ENCODE peak calls at places on chromosomes 16 and 17, in six cellular contexts. S is esophagus muscularis mucosa, C is transverse colon, A is RWPE1, B is PC-9, Q is dorsolateral prefrontal cortex. O is an unnamed sample.

GRCh38 chr17:44417553-44417952 is 28.1 kb upstream of the ITGA2B start:
- DNase-seq in Q (no peak), C (no peak), A (peak), B (peak), S (no peak), O (no peak)

GRCh38 chr16:3356118-3356517 is 429 bp downstream of the OR2C1 start:
- DNase-seq in B (no peak), S (no peak), Q (no peak), A (no peak), C (no peak), O (no peak)

GRCh38 chr16:7998789-7999453 is 591.4 kb downstream of the TMEM114 start:
- DNase-seq in S (peak), C (no peak), Q (no peak), A (no peak), B (no peak), O (no peak)

GRCh38 chr17:40541060-40541872 is 24.0 kb downstream of the CCR7 start:
- DNase-seq in C (no peak), Q (no peak), B (no peak), S (no peak), A (no peak), O (no peak)

GRCh38 chr17:43719578-43719977 is 39.0 kb downstream of the SOST start:
- DNase-seq in Q (no peak), C (no peak), A (no peak), S (no peak), B (no peak), O (no peak)

GRCh38 chr16:20866161-20866772 is 33.9 kb downstream of the DCUN1D3 start:
- DNase-seq in B (peak), S (no peak), A (peak), C (peak), Q (peak), O (no peak)

GRCh38 chr16:69526831-69527655 is 38.7 kb upstream of the NFAT5 start:
- DNase-seq in Q (no peak), B (no peak), S (no peak), A (no peak), C (no peak), O (no peak)

GRCh38 chr16:50099957-50100648 is 34.3 kb downstream of the HEATR3 start:
- DNase-seq in S (no peak), B (no peak), Q (no peak), C (no peak), A (peak), O (no peak)

GRCh38 chr17:56558088-56558487 is 35.4 kb upstream of the NOG start:
- DNase-seq in Q (no peak), S (no peak), B (no peak), A (no peak), C (no peak), O (no peak)

GRCh38 chr16:85528528-85529387 is 84.4 kb upstream of the GSE1 start:
- DNase-seq in A (no peak), B (no peak), Q (no peak), C (no peak), S (no peak), O (no peak)

GRCh38 chr16:67915831-67916723 is 15.6 kb downstream of the CTRL start:
- DNase-seq in Q (no peak), S (no peak), A (no peak), B (no peak), C (peak), O (no peak)

GRCh38 chr16:19781196-19781595 is 63.1 kb downstream of the IQCK start:
- DNase-seq in A (no peak), S (no peak), Q (no peak), B (no peak), C (no peak), O (no peak)

GRCh38 chr17:50845260-50846147 is 10.1 kb downstream of the WFIKKN2 start:
- DNase-seq in S (no peak), A (no peak), C (no peak), B (peak), Q (no peak), O (no peak)

GRCh38 chr16:590875-591200 is 972 bp downstream of the RAB40C start:
- DNase-seq in Q (no peak), B (no peak), C (no peak), S (no peak), A (no peak), O (no peak)
- H3K27ac ChIP-seq in Q (peak), B (no peak), C (peak), S (peak), A (peak), O (no peak)

GRCh38 chr17:71441098-71441497 is 679.7 kb upstream of the SOX9 start:
- DNase-seq in C (no peak), B (peak), A (peak), S (no peak), Q (no peak), O (no peak)
- H3K27ac ChIP-seq in C (no peak), B (no peak), A (no peak), S (no peak), Q (no peak), O (no peak)

GRCh38 chr17:17886253-17886652 is 49.5 kb upstream of the SREBF1 start:
- DNase-seq in S (no peak), C (peak), B (no peak), Q (no peak), A (no peak), O (no peak)
- H3K27ac ChIP-seq in S (no peak), C (no peak), B (no peak), Q (no peak), A (no peak), O (no peak)

DNA sequence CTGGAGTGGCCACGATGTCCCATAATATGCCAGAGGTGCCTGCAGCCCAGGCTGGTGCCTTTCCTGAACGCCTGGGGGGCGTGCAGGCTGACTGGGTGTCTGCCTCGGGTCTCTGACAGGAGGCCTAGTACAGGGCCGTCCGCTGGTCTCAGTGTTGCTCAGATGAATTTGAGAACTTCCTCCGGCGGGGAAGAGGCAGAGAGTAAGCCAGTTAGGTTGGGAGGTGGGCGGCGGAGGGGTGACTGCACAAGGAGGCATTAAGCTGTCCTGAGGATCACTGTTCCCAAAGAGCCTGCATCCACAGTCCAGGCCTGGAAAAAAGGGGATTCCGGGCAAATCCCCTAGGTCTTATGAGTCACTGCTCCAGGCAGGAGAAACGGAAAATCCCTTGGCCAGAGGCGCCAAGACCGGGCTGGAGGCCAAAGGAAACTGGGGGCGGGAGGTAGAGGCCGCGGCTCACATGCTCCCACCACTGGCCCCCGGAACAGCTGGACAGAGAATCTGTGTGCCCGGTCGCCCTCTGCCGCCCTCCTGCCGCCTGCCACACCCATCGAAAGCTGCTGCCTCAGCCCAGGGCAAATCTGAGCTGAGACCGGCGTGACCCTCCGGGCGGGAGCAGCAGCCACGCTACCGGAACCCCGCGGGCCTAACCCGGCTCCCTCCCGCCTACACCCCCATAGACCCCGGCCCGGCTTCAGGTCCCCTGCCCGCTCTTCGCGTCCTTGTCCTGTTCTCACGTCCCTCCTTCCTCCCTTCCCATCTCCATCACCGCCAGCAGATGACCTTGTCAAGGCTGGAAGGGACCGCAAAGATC is 1.2 kb downstream of the TRIM47 start:
- DNase-seq in S (peak), A (peak), Q (peak), C (peak), B (peak), O (peak)
- H3K27ac ChIP-seq in S (peak), A (peak), Q (peak), C (peak), B (peak), O (peak)

GRCh38 chr17:80457236-80457856 is 19.1 kb downstream of the NPTX1 start:
- DNase-seq in A (no peak), S (no peak), B (peak), C (no peak), Q (no peak), O (no peak)
- H3K27ac ChIP-seq in A (no peak), S (peak), B (no peak), C (peak), Q (peak), O (peak)

DNA sequence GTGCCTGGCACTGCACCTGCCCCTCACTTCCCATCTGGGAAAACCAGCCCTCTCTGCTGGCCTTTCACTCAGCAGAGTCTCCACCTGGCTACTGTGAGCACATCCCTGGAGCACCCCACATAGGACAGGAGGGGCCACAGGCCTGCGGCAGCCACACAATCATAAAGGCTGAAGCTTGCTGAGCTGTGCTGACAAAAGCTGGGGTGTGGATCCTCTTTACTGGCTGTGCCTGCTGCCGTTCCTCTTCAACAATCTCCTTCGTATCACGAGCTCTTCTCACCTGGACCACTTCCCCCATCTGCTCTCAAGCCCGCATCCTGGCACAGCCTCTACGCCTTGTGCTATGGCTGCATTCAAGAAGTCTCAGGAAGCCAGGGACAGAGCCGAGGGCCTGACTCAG is 86.1 kb downstream of the ZNF778 start:
- DNase-seq in S (no peak), B (no peak), Q (peak), A (no peak), C (no peak), O (no peak)
- H3K27ac ChIP-seq in S (no peak), B (no peak), Q (peak), A (peak), C (no peak), O (no peak)

GRCh38 chr17:42699415-42699740 is 17.0 kb downstream of the CNTNAP1 start:
- DNase-seq in A (no peak), B (no peak), Q (no peak), C (no peak), S (no peak), O (no peak)
- H3K27ac ChIP-seq in A (peak), B (no peak), Q (no peak), C (no peak), S (peak), O (no peak)

DNA sequence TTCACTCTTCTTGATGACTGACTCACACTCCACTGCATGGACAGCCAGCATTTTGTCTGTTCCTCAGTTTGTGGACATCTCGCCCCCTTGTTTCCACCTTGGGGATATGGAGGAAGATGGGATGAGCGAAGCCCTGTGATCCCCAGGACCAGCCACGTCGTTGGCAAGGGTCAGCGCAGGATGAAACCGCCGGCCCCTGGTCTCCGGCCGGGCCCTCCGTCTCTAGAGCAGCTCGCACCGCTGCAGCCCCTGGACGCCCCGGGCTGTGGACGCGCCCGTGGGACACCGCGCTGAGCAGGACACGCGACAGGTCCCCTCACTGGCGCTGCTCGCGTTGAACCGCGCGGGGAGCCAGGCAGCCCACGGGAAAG is 604 bp upstream of the ZC3H18 start:
- DNase-seq in Q (peak), C (no peak), A (peak), S (no peak), B (no peak), O (no peak)
- H3K27ac ChIP-seq in Q (peak), C (peak), A (peak), S (peak), B (no peak), O (peak)

DNA sequence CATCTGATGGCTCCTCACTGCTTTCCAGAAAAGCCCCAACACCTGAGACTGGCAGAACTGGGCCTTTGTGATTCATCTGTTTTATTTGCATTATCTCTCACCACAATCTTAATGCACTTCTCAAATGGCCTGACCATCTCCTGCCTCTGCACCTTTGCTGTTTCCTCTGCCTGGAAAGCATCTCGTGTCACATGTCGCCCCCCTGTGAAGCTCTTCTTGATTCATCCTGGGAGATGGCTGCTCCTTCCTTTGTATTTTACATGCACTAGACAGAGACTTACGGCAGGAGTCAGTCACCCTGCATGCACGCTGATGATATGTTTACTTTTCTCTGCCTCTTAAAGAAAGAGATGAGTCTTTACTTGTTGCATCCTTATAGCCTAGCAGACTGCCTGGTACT is 30.0 kb downstream of the HNF1B start:
- DNase-seq in C (no peak), A (no peak), B (no peak), Q (no peak), S (no peak), O (no peak)
- H3K27ac ChIP-seq in C (no peak), A (no peak), B (no peak), Q (no peak), S (no peak), O (no peak)